ENCODE peak calls at places on chromosomes 16 and 17, in four cellular contexts. One of them, this sample, is unnamed.

GRCh38 chr16:54236761-54237160 is 49.8 kb downstream of the IRX3 start:
- DNase-seq in K562: no peak
- DNase-seq in GM12878: no peak
- DNase-seq in HepG2: no peak
- DNase-seq in this sample: no peak

GRCh38 chr17:1796800-1797199 is 32.9 kb downstream of the SMYD4 start:
- DNase-seq in K562: no peak
- DNase-seq in GM12878: no peak
- DNase-seq in HepG2: no peak
- DNase-seq in this sample: no peak

GRCh38 chr17:75090871-75091854 is 3.4 kb downstream of the SLC16A5 start:
- DNase-seq in K562: peak; percentile 49
- DNase-seq in GM12878: no peak
- DNase-seq in HepG2: peak; percentile 78
- DNase-seq in this sample: no peak

GRCh38 chr16:29714396-29714795 is 31.4 kb downstream of the C16orf54 start:
- DNase-seq in K562: no peak
- DNase-seq in GM12878: no peak
- DNase-seq in HepG2: no peak
- DNase-seq in this sample: no peak

GRCh38 chr17:29344201-29344856 is 45.8 kb upstream of the TAOK1 start:
- DNase-seq in K562: no peak
- DNase-seq in GM12878: no peak
- DNase-seq in HepG2: no peak
- DNase-seq in this sample: no peak

GRCh38 chr17:32878211-32878610 is 1.3 kb upstream of the MYO1D start:
- DNase-seq in K562: no peak
- DNase-seq in GM12878: no peak
- DNase-seq in HepG2: no peak
- DNase-seq in this sample: no peak

GRCh38 chr16:28293589-28293935 is 1.2 kb downstream of the SBK1 start:
- DNase-seq in K562: no peak
- DNase-seq in GM12878: no peak
- DNase-seq in HepG2: no peak
- DNase-seq in this sample: no peak

GRCh38 chr16:10728035-10728462 is 15.6 kb upstream of the NUBP1 start:
- DNase-seq in K562: no peak
- DNase-seq in GM12878: no peak
- DNase-seq in HepG2: peak; percentile 70
- DNase-seq in this sample: no peak

GRCh38 chr17:42759982-42760651 is 910 bp upstream of the RAMP2 start:
- DNase-seq in K562: peak; percentile 5
- DNase-seq in GM12878: no peak
- DNase-seq in HepG2: no peak
- DNase-seq in this sample: no peak

GRCh38 chr16:80725566-80726162 is 78.7 kb downstream of the CDYL2 start:
- DNase-seq in K562: no peak
- DNase-seq in GM12878: no peak
- DNase-seq in HepG2: no peak
- DNase-seq in this sample: no peak

GRCh38 chr17:76537288-76537577 is 276 bp downstream of the CYGB start:
- DNase-seq in K562: no peak
- DNase-seq in GM12878: no peak
- DNase-seq in HepG2: no peak
- DNase-seq in this sample: no peak

GRCh38 chr17:6959700-6960099 is 36.1 kb upstream of the ALOX12 start:
- DNase-seq in K562: no peak
- DNase-seq in GM12878: no peak
- DNase-seq in HepG2: no peak
- DNase-seq in this sample: no peak

GRCh38 chr16:68062910-68063393 is 22.2 kb upstream of the NFATC3 start:
- DNase-seq in K562: no peak
- DNase-seq in GM12878: no peak
- DNase-seq in HepG2: no peak
- DNase-seq in this sample: no peak

GRCh38 chr16:48385272-48385953 is at the start of gene SIAH1:
- DNase-seq in K562: peak; percentile 91
- DNase-seq in GM12878: no peak
- DNase-seq in HepG2: peak; percentile 71
- DNase-seq in this sample: peak; percentile 92

GRCh38 chr17:59425085-59425901 is 93.8 kb downstream of the YPEL2 start:
- DNase-seq in K562: no peak
- DNase-seq in GM12878: no peak
- DNase-seq in HepG2: no peak
- DNase-seq in this sample: no peak

GRCh38 chr16:81556715-81557284 is 112.2 kb downstream of the CMIP start:
- DNase-seq in K562: no peak
- DNase-seq in GM12878: no peak
- DNase-seq in HepG2: no peak
- DNase-seq in this sample: no peak

GRCh38 chr17:65723356-65723928 is 162.0 kb upstream of the AXIN2 start:
- DNase-seq in K562: no peak
- DNase-seq in GM12878: no peak
- DNase-seq in HepG2: peak; percentile 71
- DNase-seq in this sample: no peak

GRCh38 chr17:40298726-40299125 is 10.3 kb upstream of the RARA start:
- DNase-seq in K562: no peak
- DNase-seq in GM12878: no peak
- DNase-seq in HepG2: no peak
- DNase-seq in this sample: no peak

GRCh38 chr16:30571444-30572322 is at the start of gene ZNF688:
- DNase-seq in K562: peak; percentile 92
- DNase-seq in GM12878: peak; percentile 95
- DNase-seq in HepG2: peak; percentile 93
- DNase-seq in this sample: peak; percentile 96

GRCh38 chr17:70563301-70563820 is 394.0 kb downstream of the KCNJ2 start:
- DNase-seq in K562: no peak
- DNase-seq in GM12878: no peak
- DNase-seq in HepG2: no peak
- DNase-seq in this sample: no peak

GRCh38 chr17:1294157-1294717 is 14.8 kb downstream of the TRARG1 start:
- DNase-seq in K562: no peak
- DNase-seq in GM12878: no peak
- DNase-seq in HepG2: no peak
- DNase-seq in this sample: no peak

GRCh38 chr16:46885960-46886763 is 2.0 kb downstream of the GPT2 start:
- DNase-seq in K562: no peak
- DNase-seq in GM12878: no peak
- DNase-seq in HepG2: no peak
- DNase-seq in this sample: no peak

GRCh38 chr17:72185571-72185970 is 64.8 kb downstream of the SOX9 start:
- DNase-seq in K562: no peak
- DNase-seq in GM12878: no peak
- DNase-seq in HepG2: no peak
- DNase-seq in this sample: no peak

GRCh38 chr17:81477173-81477572 is 35.4 kb downstream of the ACTG1 start:
- DNase-seq in K562: no peak
- DNase-seq in GM12878: no peak
- DNase-seq in HepG2: no peak
- DNase-seq in this sample: no peak

GRCh38 chr17:29205047-29205446 is 24.8 kb upstream of the MYO18A start:
- DNase-seq in K562: no peak
- DNase-seq in GM12878: no peak
- DNase-seq in HepG2: no peak
- DNase-seq in this sample: no peak

GRCh38 chr17:47810200-47810821 is 11.3 kb downstream of the OSBPL7 start:
- DNase-seq in K562: peak; percentile 70
- DNase-seq in GM12878: no peak
- DNase-seq in HepG2: peak; percentile 74
- DNase-seq in this sample: no peak

DNA sequence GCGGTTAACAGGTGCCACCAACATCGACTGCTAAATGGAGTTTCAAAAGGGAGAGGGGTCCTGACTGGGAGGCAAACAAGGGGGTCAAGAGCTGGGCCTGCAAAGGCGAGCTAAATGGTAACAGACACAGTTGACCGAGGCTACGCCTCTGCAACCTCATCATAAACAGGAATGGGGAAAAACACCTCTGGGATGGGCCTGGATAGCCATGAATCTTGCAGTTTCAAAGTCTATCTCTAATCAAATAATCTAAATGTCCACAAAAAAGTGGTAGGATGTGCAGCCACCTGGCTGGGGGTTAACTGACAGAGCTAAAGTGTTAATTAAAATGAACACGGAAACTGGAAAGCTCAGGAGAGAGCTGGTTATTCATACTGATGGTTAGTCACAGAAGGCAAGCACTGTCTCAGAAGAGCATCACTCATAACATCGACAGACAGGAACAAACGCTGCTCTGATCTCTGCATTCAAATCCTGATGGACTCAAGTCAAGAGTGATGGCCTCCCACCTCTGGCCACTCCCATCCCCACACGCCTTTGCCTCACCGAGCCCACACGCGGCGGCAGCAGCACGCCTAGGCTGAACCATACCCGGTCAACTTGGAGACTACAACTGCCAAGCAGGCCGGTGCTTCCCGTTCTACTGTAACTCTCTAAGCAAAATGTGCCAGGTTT is 56.3 kb downstream of the CREBBP start:
- DNase-seq in K562: no peak
- DNase-seq in GM12878: no peak
- DNase-seq in HepG2: no peak
- DNase-seq in this sample: no peak
- TF ChIP-seq TARDBP in K562: no peak
- TF ChIP-seq TARDBP in GM12878: no peak
- TF ChIP-seq TARDBP in HepG2: no peak
- TF ChIP-seq TARDBP in this sample: no peak

GRCh38 chr16:50820225-50820624 is 78.3 kb downstream of the CYLD start:
- DNase-seq in K562: no peak
- DNase-seq in GM12878: no peak
- DNase-seq in HepG2: no peak
- DNase-seq in this sample: no peak

GRCh38 chr16:50819706-50820105 is 77.8 kb downstream of the CYLD start:
- DNase-seq in K562: no peak
- DNase-seq in GM12878: no peak
- DNase-seq in HepG2: no peak
- DNase-seq in this sample: no peak

GRCh38 chr16:50826797-50827316 is 85.0 kb downstream of the CYLD start:
- DNase-seq in K562: no peak
- DNase-seq in GM12878: no peak
- DNase-seq in HepG2: no peak
- DNase-seq in this sample: no peak

GRCh38 chr16:50821586-50821985 is 79.7 kb downstream of the CYLD start:
- DNase-seq in K562: no peak
- DNase-seq in GM12878: no peak
- DNase-seq in HepG2: peak; percentile 37
- DNase-seq in this sample: no peak

GRCh38 chr16:50822671-50823070 is 80.8 kb downstream of the CYLD start:
- DNase-seq in K562: no peak
- DNase-seq in GM12878: no peak
- DNase-seq in HepG2: no peak
- DNase-seq in this sample: no peak
- TF ChIP-seq TARDBP in K562: no peak
- TF ChIP-seq TARDBP in GM12878: no peak
- TF ChIP-seq TARDBP in HepG2: no peak
- TF ChIP-seq TARDBP in this sample: no peak

GRCh38 chr16:26643519-26643918 is 423.2 kb upstream of the C16orf82 start:
- DNase-seq in K562: no peak
- DNase-seq in GM12878: no peak
- DNase-seq in HepG2: no peak
- DNase-seq in this sample: no peak

GRCh38 chr16:26648851-26649250 is 417.9 kb upstream of the C16orf82 start:
- DNase-seq in K562: no peak
- DNase-seq in GM12878: no peak
- DNase-seq in HepG2: no peak
- DNase-seq in this sample: no peak

GRCh38 chr16:26642047-26642664 is 424.6 kb upstream of the C16orf82 start:
- DNase-seq in K562: no peak
- DNase-seq in GM12878: no peak
- DNase-seq in HepG2: no peak
- DNase-seq in this sample: no peak

GRCh38 chr16:26644912-26645543 is 421.7 kb upstream of the C16orf82 start:
- DNase-seq in K562: no peak
- DNase-seq in GM12878: no peak
- DNase-seq in HepG2: no peak
- DNase-seq in this sample: no peak

GRCh38 chr16:26645629-26646028 is 421.1 kb upstream of the C16orf82 start:
- DNase-seq in K562: peak; percentile 43
- DNase-seq in GM12878: no peak
- DNase-seq in HepG2: no peak
- DNase-seq in this sample: peak; percentile 42
- TF ChIP-seq TARDBP in K562: no peak
- TF ChIP-seq TARDBP in GM12878: no peak
- TF ChIP-seq TARDBP in HepG2: no peak
- TF ChIP-seq TARDBP in this sample: no peak

GRCh38 chr17:15479697-15480096 is 12.3 kb upstream of the CDRT4 start:
- DNase-seq in K562: no peak
- DNase-seq in GM12878: no peak
- DNase-seq in HepG2: peak; percentile 21
- DNase-seq in this sample: no peak
- TF ChIP-seq TARDBP in K562: no peak
- TF ChIP-seq TARDBP in GM12878: no peak
- TF ChIP-seq TARDBP in HepG2: no peak
- TF ChIP-seq TARDBP in this sample: no peak

GRCh38 chr16:72588554-72588953 is 416.6 kb upstream of the PMFBP1 start:
- DNase-seq in K562: no peak
- DNase-seq in GM12878: no peak
- DNase-seq in HepG2: no peak
- DNase-seq in this sample: no peak

GRCh38 chr16:72590179-72590937 is 418.4 kb upstream of the PMFBP1 start:
- DNase-seq in K562: no peak
- DNase-seq in GM12878: peak; percentile 66
- DNase-seq in HepG2: no peak
- DNase-seq in this sample: no peak
- TF ChIP-seq TARDBP in K562: no peak
- TF ChIP-seq TARDBP in GM12878: no peak
- TF ChIP-seq TARDBP in HepG2: no peak
- TF ChIP-seq TARDBP in this sample: no peak